ENCODE peak calls at places on chromosomes 3 and 15, in ten cellular contexts. U is gastrocnemius medialis; P is IMR-90; G is lower lobe of right lung; H is CD8-positive, alpha-beta T cell; C is H9; Y is HL-60; Z is astrocyte; B is spleen; M is left ventricle myocardium inferior. R is an unnamed sample.

GRCh38 chr3:172211123-172211522 is 171.7 kb downstream of the FNDC3B start:
- DNase-seq in G (no peak), H (no peak), U (no peak), C (no peak), M (no peak), P (peak), B (no peak), Z (no peak), Y (no peak), R (no peak)

GRCh38 chr3:51953445-51953844 is 1.7 kb upstream of the GPR62 start:
- DNase-seq in Y (no peak), G (no peak), C (no peak), U (no peak), H (no peak), Z (peak), M (no peak), P (peak), B (no peak), R (no peak)

GRCh38 chr3:12707425-12707824 is 43.5 kb upstream of the RAF1 start:
- DNase-seq in H (no peak), M (no peak), B (no peak), P (peak), Z (peak), G (no peak), U (peak), C (no peak), Y (peak), R (no peak)

GRCh38 chr3:176872771-176873209 is 324.5 kb downstream of the TBL1XR1 start:
- DNase-seq in G (no peak), M (no peak), Y (peak), C (peak), Z (peak), U (peak), B (no peak), H (peak), P (peak), R (no peak)

GRCh38 chr3:57755368-57756021 is 614 bp upstream of the SLMAP start:
- DNase-seq in G (peak), Y (peak), U (no peak), H (peak), M (peak), Z (peak), P (peak), C (no peak), B (peak), R (peak)

GRCh38 chr3:173221010-173221409 is 80.0 kb upstream of the SPATA16 start:
- DNase-seq in Y (no peak), C (no peak), M (no peak), Z (no peak), H (no peak), G (no peak), U (no peak), B (no peak), P (no peak), R (no peak)

GRCh38 chr15:90860942-90861675 is 7.3 kb upstream of the FURIN start:
- DNase-seq in Y (no peak), C (no peak), P (no peak), Z (peak), H (no peak), M (no peak), B (no peak), U (no peak), G (no peak), R (no peak)

GRCh38 chr15:51801391-51801835 is 28.0 kb upstream of the TMOD3 start:
- DNase-seq in H (no peak), Y (no peak), P (peak), G (no peak), M (peak), C (peak), U (no peak), B (no peak), Z (peak), R (peak)

GRCh38 chr3:171781711-171782127 is 28.6 kb downstream of the PLD1 start:
- DNase-seq in Y (no peak), C (no peak), H (no peak), G (no peak), P (peak), B (no peak), Z (peak), U (no peak), M (no peak), R (no peak)

GRCh38 chr3:143000525-143000924 is 845 bp upstream of the U2SURP start:
- DNase-seq in Z (peak), Y (no peak), U (no peak), H (no peak), C (no peak), P (peak), B (no peak), G (peak), M (no peak), R (no peak)

GRCh38 chr3:183584246-183584913 is 28.9 kb upstream of the KLHL6 start:
- DNase-seq in U (peak), P (peak), Y (no peak), B (no peak), C (no peak), M (peak), Z (no peak), H (no peak), G (no peak), R (no peak)

GRCh38 chr3:160929595-160929994 is 173.6 kb downstream of the PPM1L start:
- DNase-seq in B (no peak), G (no peak), C (peak), Z (no peak), Y (no peak), M (peak), U (peak), P (no peak), H (no peak), R (no peak)

GRCh38 chr3:132730891-132731580 is 8.8 kb upstream of the NPHP3 start:
- DNase-seq in C (no peak), Z (peak), P (peak), Y (no peak), H (no peak), G (no peak), B (no peak), M (no peak), U (no peak), R (no peak)

GRCh38 chr3:107367353-107367752 is 9.9 kb upstream of the CCDC54 start:
- DNase-seq in Y (peak), U (no peak), M (no peak), B (no peak), G (no peak), P (peak), Z (peak), H (no peak), C (no peak), R (no peak)

GRCh38 chr3:16604433-16604832 is 790 bp downstream of the DAZL start:
- DNase-seq in B (no peak), U (no peak), P (no peak), C (no peak), Y (no peak), H (no peak), M (no peak), G (no peak), Z (no peak), R (no peak)

GRCh38 chr3:16599694-16600093 is 5.5 kb downstream of the DAZL start:
- DNase-seq in G (no peak), Y (no peak), P (no peak), H (no peak), C (no peak), B (no peak), U (no peak), M (no peak), Z (no peak), R (no peak)

GRCh38 chr3:16604887-16605602 is at the start of gene DAZL:
- DNase-seq in B (no peak), U (no peak), P (no peak), H (no peak), C (no peak), G (no peak), M (no peak), Y (no peak), Z (no peak), R (peak)

GRCh38 chr3:16600771-16601538 is 4.3 kb downstream of the DAZL start:
- DNase-seq in G (peak), U (peak), Z (peak), P (peak), Y (peak), C (peak), B (peak), H (peak), M (peak), R (peak)

GRCh38 chr3:16601539-16602005 is 3.7 kb downstream of the DAZL start:
- DNase-seq in P (no peak), H (no peak), U (no peak), M (no peak), G (no peak), C (no peak), B (no peak), Y (no peak), Z (no peak), R (no peak)
- TF ChIP-seq CTCF in P (no peak), H (peak), U (no peak), M (no peak), G (no peak), C (peak), B (no peak), Y (no peak), Z (no peak), R (no peak)

DNA sequence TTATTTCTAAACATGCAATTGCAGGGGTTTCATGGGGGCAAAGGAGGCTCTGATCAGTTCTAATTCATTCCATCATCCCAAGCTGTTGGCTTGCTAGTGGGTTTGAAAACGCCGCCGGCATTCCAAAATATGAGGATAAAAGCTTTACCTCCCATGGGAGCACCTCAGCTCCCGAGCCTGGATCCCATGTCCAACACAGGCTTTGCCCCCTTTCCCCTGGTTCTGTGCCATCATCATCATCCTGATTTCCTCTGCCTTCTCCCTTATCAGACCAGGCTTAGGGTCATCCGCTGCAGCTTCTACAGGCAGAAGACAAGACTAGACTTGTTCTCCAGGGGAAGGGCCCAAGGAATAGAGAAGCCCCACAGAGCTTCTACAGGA is 25.4 kb downstream of the SH3BP5 start:
- DNase-seq in H (no peak), Y (no peak), B (no peak), M (no peak), C (no peak), P (no peak), U (no peak), G (no peak), Z (no peak), R (no peak)
- H3K27ac ChIP-seq in H (no peak), Y (no peak), B (no peak), M (no peak), C (no peak), P (no peak), U (no peak), G (peak), Z (no peak), R (no peak)

DNA sequence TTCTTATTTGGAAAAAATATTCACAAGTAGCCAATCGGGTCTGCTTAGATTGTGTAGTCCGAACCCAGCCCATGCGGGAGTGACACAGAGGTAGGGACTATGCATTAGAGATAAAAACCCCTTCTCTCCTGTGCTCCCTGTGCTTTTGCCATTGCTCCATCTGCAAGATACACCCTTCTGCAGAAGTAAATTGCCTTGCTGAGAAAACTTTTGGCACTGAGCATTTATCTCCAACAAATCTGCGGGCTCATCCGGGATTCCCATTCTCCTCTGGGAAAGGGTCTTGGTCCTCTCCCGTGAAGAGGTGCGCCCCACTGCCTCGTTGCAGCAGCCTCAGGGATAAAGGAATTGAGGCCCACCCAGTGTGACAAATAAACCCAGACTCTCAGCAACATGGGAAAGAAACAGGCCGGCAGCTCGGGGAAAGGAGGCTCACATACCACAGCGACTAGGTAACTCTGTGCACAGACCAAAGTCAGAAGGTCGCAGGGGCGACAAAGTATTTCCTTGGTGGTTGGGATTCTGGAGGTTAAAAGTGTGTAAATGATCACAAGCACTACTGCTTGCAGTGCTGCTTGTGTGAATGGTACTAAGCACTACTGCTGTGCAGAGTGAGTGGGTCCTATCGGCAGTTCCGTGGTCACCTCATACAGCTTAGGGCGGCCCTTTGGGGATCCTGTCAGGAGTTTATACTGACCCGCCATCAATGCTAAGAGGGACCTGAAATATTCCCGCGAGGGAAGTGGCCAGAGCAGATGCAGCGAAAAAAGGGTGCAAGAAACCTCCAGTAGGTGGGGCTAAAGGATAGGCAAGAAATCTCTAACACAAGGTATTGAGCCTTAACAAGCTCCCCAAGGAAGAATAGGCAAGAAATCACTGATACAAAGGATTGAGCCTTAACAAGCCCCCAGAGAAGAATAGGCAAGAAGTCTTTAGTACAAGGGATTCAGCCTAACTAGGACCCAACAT is 54.3 kb downstream of the GSK3B start:
- DNase-seq in Z (peak), U (no peak), P (no peak), G (no peak), Y (peak), M (no peak), H (no peak), B (no peak), C (peak), R (no peak)
- TF ChIP-seq CTCF in Z (no peak), U (no peak), P (no peak), G (no peak), Y (no peak), M (no peak), H (no peak), B (no peak), C (peak), R (peak)

DNA sequence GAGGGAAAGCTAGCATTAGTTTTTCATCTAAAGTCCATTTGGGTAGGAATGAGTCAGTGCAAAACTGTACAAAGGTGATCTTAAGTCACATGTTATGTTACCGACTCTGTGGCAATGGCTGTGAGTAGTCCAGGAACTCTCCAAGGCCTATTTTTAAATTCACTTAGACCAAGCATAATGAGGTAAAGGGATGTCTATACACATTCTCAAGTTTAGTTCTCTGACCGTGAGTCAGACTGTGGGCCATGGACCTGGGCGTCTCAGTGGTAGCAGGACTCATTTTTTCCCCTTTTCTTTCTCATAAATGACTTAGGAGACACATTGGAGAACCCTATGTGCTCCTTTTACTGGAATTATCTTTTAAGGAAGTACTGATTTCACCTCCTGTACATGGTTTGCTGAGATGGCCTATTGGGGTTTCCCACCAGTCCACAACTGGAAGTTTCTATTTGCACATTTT is 488.7 kb upstream of the TPRG1 start:
- DNase-seq in Z (peak), G (no peak), Y (no peak), M (no peak), B (no peak), P (peak), H (no peak), U (peak), C (no peak), R (no peak)
- H3K27ac ChIP-seq in Z (peak), G (peak), Y (no peak), M (peak), B (peak), P (no peak), H (no peak), U (peak), C (no peak), R (peak)

GRCh38 chr3:111712294-111713180 is 117.4 kb upstream of the ZBED2 start:
- DNase-seq in Y (no peak), G (no peak), Z (peak), B (peak), P (no peak), H (peak), M (no peak), U (peak), C (no peak), R (no peak)

GRCh38 chr3:111714305-111714704 is 119.2 kb upstream of the ZBED2 start:
- DNase-seq in P (peak), Z (no peak), C (peak), Y (no peak), U (no peak), G (no peak), B (no peak), M (no peak), H (no peak), R (no peak)

GRCh38 chr3:111717601-111718000 is 122.5 kb upstream of the ZBED2 start:
- DNase-seq in M (peak), G (peak), C (peak), B (peak), P (peak), U (peak), Y (peak), Z (peak), H (peak), R (peak)

GRCh38 chr3:111713833-111714232 is 118.7 kb upstream of the ZBED2 start:
- DNase-seq in C (no peak), H (no peak), U (no peak), Y (no peak), G (no peak), P (no peak), M (no peak), B (no peak), Z (no peak), R (no peak)

GRCh38 chr3:111715911-111716523 is 120.9 kb upstream of the ZBED2 start:
- DNase-seq in C (no peak), G (peak), P (peak), H (peak), Y (peak), U (no peak), B (no peak), Z (no peak), M (peak), R (peak)
- TF ChIP-seq CTCF in C (peak), G (peak), P (peak), H (peak), Y (peak), U (peak), B (no peak), Z (peak), M (peak), R (peak)

R was measured in right lobe of liver.